ENCODE peak calls at places on chromosomes 4 and X, in seven cellular contexts. H is tibial nerve, W is fibroblast of the aortic adventitia, L is psoas muscle, V is GM13977, S is BJ, U is stomach. T is an unnamed sample.
A peak's percentile ranks its signal among the peaks of the same experiment; 100 is the strongest.

GRCh38 chr4:138832563-138832962 is 183.0 kb upstream of the NOCT start:
- DNase-seq in H (no peak), W (no peak), L (no peak), V (no peak), S (no peak), U (no peak), T (no peak)

GRCh38 chrX:14641681-14642655 is 112.6 kb downstream of the GLRA2 start:
- DNase-seq in H (no peak), W (no peak), L (no peak), V (no peak), S (no peak), U (no peak), T (no peak)

GRCh38 chr4:91837608-91838029 is 466.1 kb upstream of the GRID2 start:
- DNase-seq in H (no peak), W (peak; percentile 85), L (no peak), V (no peak), S (no peak), U (no peak), T (no peak)

GRCh38 chr4:110475881-110476818 is at the start of gene ENPEP:
- DNase-seq in H (no peak), W (peak; percentile 69), L (peak; percentile 74), V (no peak), S (no peak), U (no peak), T (no peak)

GRCh38 chr4:176824645-176825366 is 32.1 kb upstream of the VEGFC start:
- DNase-seq in H (no peak), W (no peak), L (no peak), V (no peak), S (no peak), U (no peak), T (no peak)

GRCh38 chr4:149823770-149824221 is 8.2 kb upstream of the IQCM start:
- DNase-seq in H (no peak), W (peak; percentile 78), L (no peak), V (no peak), S (peak; percentile 89), U (no peak), T (no peak)

GRCh38 chr4:111883557-111883999 is 261.7 kb upstream of the FAM241A start:
- DNase-seq in H (no peak), W (no peak), L (no peak), V (no peak), S (no peak), U (no peak), T (no peak)

GRCh38 chr4:30867427-30867826 is 147.3 kb downstream of the PCDH7 start:
- DNase-seq in H (no peak), W (no peak), L (no peak), V (no peak), S (no peak), U (no peak), T (no peak)

GRCh38 chrX:14030248-14030592 is 528 bp upstream of the GEMIN8 start:
- DNase-seq in H (no peak), W (peak; percentile 54), L (no peak), V (no peak), S (no peak), U (no peak), T (peak; percentile 18)

GRCh38 chr4:2534904-2535385 is 1.5 kb upstream of the FAM193A start:
- DNase-seq in H (no peak), W (no peak), L (no peak), V (no peak), S (no peak), U (no peak), T (no peak)

GRCh38 chr4:168511780-168512467 is 15.1 kb downstream of the PALLD start:
- DNase-seq in H (no peak), W (no peak), L (no peak), V (no peak), S (no peak), U (no peak), T (no peak)

GRCh38 chrX:49155243-49155899 is 7.2 kb upstream of the MAGIX start:
- DNase-seq in H (no peak), W (peak; percentile 63), L (no peak), V (peak; percentile 45), S (no peak), U (peak; percentile 55), T (peak; percentile 47)

GRCh38 chr4:186724048-186724860 is 598 bp upstream of the FAT1 start:
- DNase-seq in H (no peak), W (peak; percentile 74), L (peak; percentile 56), V (no peak), S (no peak), U (peak; percentile 64), T (peak; percentile 28)

GRCh38 chrX:20988118-20988517 is 386.1 kb upstream of the CNKSR2 start:
- DNase-seq in H (no peak), W (no peak), L (no peak), V (no peak), S (no peak), U (no peak), T (no peak)

GRCh38 chrX:68822641-68823410 is 6.0 kb upstream of the EFNB1 start:
- DNase-seq in H (no peak), W (peak; percentile 72), L (peak; percentile 58), V (peak; percentile 48), S (no peak), U (no peak), T (no peak)

GRCh38 chr4:18020145-18020670 is 1.3 kb downstream of the LCORL start:
- DNase-seq in H (no peak), W (peak; percentile 21), L (no peak), V (peak; percentile 34), S (no peak), U (no peak), T (peak; percentile 35)

GRCh38 chrX:20514358-20514757 is 247.6 kb upstream of the RPS6KA3 start:
- DNase-seq in H (no peak), W (peak; percentile 52), L (no peak), V (no peak), S (no peak), U (no peak), T (no peak)

GRCh38 chrX:77622672-77623071 is 163.3 kb downstream of the ATRX start:
- DNase-seq in H (no peak), W (no peak), L (peak; percentile 32), V (no peak), S (no peak), U (no peak), T (no peak)

DNA sequence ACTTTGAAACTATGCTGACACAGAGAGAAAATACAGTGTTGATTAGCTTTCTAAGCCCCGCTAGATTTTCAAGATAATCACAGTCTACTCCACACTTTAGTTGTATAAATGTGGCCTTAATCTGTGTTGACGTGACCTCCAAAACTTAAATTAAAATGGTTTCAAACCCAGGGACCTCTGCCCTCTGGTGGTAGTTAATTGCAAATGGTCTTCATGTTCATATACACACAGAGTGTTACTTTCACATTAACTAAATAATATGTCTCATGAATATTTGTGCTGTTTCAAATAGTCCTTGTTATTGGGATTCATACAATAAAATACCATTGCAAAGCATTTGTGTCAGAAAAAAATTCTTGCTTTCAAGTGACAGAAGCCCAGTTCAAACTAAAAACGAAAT is 64.3 kb downstream of the TASL start:
- DNase-seq in H (no peak), W (peak; percentile 23), L (no peak), V (peak; percentile 18), S (no peak), U (no peak), T (peak; percentile 4)
- TF ChIP-seq CTCF in H (peak; percentile 23), W (peak; percentile 45), L (peak; percentile 29), V (peak; percentile 61), S (peak; percentile 35), U (peak; percentile 16), T (no peak)

DNA sequence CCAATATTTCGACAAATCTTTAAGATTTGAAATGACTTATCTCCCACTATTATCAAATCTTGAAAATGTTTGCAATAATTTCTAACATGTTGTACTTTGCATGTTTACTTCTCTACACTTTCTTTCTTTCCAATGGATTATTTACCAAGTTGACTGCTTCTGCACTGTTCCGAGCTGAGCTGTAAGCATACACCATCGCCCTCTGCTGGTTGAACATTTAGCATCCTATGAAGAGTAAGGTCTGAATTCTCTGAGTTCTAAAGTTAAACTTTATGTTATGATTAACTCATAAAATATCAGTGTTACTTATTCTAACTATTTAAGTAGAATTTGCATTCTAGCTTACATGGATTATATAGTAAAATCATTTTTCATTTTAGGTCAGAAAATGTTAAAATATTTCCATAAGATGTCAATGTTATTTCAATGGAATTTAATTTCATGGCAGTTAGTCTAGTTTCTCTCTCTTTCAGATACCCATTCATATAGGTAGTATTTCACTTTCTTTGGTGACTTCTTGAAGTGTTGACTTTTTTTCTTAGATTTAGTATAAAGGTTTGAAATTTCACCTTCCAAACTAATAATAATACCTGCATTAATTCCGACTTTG is 137.4 kb downstream of the DKK2 start:
- DNase-seq in H (no peak), W (peak; percentile 71), L (no peak), V (peak; percentile 28), S (peak; percentile 4), U (no peak), T (peak; percentile 25)
- TF ChIP-seq CTCF in H (peak; percentile 36), W (peak; percentile 77), L (peak; percentile 51), V (peak; percentile 78), S (peak; percentile 87), U (no peak), T (peak; percentile 70)

DNA sequence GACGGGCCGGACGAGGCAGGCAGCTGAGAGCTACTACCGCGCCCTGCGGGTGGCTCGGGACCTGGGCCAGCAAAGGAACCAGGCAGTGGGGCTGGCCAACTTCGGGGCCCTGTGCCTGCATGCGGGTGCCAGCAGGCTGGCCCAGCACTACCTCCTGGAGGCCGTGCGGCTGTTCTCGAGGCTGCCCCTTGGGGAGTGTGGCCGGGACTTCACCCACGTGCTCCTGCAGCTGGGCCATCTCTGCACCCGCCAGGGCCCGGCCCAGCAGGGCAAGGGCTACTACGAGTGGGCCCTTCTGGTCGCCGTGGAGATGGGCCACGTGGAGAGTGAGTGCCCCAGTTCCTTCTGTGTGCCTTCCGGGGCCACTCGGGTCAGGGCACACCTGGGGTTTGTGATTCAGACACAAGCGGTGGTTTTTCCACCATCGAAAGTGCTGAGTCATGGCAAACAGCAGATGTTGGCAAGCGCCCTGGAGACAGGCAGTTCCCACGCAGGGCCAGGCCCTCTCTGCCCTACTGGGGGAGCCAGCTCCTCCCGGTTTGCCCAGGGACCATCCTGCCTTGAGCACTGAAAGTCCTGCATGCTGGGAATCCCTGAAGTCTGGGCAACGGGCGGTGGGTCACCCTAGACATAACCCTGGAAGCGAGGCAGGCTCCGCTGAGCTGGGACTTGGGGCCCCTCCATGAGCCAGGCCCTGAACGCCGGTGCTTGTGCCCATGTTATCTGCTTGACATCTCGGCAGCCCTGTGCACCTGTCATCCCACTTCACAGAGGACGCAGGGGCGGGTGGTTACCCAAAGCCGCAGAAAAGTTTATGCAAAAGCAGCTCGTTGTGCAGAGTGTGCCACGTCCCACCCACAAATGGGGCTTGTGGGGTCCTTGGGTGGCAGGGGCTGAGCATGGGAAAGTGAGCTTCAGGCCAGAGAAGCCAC is 29.5 kb downstream of the SH3TC1 start:
- DNase-seq in H (peak; percentile 61), W (peak; percentile 66), L (peak; percentile 84), V (peak; percentile 82), S (peak; percentile 39), U (peak; percentile 94), T (peak; percentile 82)
- TF ChIP-seq CTCF in H (no peak), W (no peak), L (no peak), V (no peak), S (no peak), U (no peak), T (no peak)

GRCh38 chr4:96483308-96484030 is 643.6 kb downstream of the PDHA2 start:
- DNase-seq in H (no peak), W (no peak), L (no peak), V (no peak), S (no peak), U (no peak), T (no peak)
- TF ChIP-seq CTCF in H (no peak), W (no peak), L (no peak), V (no peak), S (no peak), U (no peak), T (no peak)

T was measured in GM20000.